ENCODE peak calls at places on chromosome 14, in six cellular contexts. D, A, S, W, O and B are unnamed samples.

GRCh38 chr14:52307870-52308269 is 6.2 kb upstream of the PTGER2 start:
- DNase-seq in D (no peak), A (no peak), S (no peak), W (no peak), O (no peak), B (no peak)

GRCh38 chr14:89748004-89748403 is 206.5 kb downstream of the EFCAB11 start:
- DNase-seq in D (no peak), A (no peak), S (no peak), W (no peak), O (no peak), B (no peak)

GRCh38 chr14:68563256-68564131 is 229.4 kb downstream of the ZFP36L1 start:
- DNase-seq in D (no peak), A (no peak), S (no peak), W (no peak), O (peak; percentile 61), B (no peak)

GRCh38 chr14:51750542-51750941 is 98.8 kb downstream of the FRMD6 start:
- DNase-seq in D (no peak), A (no peak), S (peak; percentile 64), W (peak; percentile 8), O (peak; percentile 25), B (no peak)

GRCh38 chr14:68468437-68469207 is 324.2 kb downstream of the ZFP36L1 start:
- DNase-seq in D (no peak), A (no peak), S (no peak), W (no peak), O (no peak), B (no peak)

GRCh38 chr14:96940009-96940408 is 142.8 kb downstream of the VRK1 start:
- DNase-seq in D (peak; percentile 53), A (no peak), S (no peak), W (no peak), O (peak; percentile 16), B (no peak)

GRCh38 chr14:71960620-71961353 is 28.6 kb downstream of the RGS6 start:
- DNase-seq in D (no peak), A (no peak), S (no peak), W (no peak), O (no peak), B (no peak)

GRCh38 chr14:99564256-99564902 is 39.6 kb downstream of the CCDC85C start:
- DNase-seq in D (no peak), A (no peak), S (no peak), W (peak; percentile 81), O (peak; percentile 51), B (no peak)

GRCh38 chr14:59454131-59454530 is 11.0 kb downstream of the GPR135 start:
- DNase-seq in D (no peak), A (no peak), S (no peak), W (no peak), O (no peak), B (no peak)

DNA sequence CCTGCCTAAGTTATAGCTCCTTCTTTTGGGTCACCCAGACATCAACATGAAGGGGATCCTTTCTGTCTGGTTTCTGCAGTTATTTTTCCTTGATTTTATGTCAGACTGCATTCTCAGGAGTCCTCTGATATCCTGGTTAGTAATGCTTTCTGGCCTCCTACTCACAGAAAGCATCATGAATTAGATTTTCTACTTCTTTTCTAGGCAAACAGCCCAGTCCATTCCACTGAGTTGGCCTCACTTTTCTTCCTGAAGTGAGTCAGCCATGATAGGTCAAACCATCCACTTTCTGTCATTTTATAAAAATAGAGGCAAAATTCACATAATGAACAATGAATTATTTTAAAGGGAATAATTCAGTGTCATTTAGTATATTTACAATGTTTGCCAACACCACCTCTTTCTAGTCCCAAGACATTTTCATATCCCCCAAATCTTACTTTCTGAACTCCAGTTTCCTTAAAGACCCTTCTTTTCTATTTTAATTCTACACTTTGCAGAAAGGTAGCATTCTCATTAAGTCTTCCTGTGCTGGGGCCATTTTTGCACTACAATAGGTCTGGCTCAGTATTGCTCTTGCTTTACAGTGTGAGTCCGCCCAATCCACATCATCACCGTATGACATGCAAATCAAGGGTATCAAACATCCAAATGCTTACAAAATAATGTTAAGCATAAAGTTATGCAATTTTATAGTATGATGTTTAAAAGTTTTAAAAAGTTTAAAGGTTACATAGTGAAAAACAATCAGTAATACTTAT is 95.1 kb downstream of the UNC79 start:
- DNase-seq in D (no peak), A (no peak), S (no peak), W (no peak), O (no peak), B (no peak)
- TF ChIP-seq TAF1 in D (no peak), A (no peak), S (no peak), W (no peak), O (no peak), B (no peak)

GRCh38 chr14:20830831-20831230 is 28.2 kb upstream of the RNASE1 start:
- DNase-seq in D (no peak), A (no peak), S (no peak), W (no peak), O (no peak), B (no peak)

GRCh38 chr14:20834899-20835298 is 32.3 kb upstream of the RNASE1 start:
- DNase-seq in D (no peak), A (no peak), S (no peak), W (no peak), O (no peak), B (no peak)

GRCh38 chr14:20841096-20841495 is 38.5 kb upstream of the RNASE1 start:
- DNase-seq in D (no peak), A (no peak), S (no peak), W (no peak), O (no peak), B (no peak)

DNA sequence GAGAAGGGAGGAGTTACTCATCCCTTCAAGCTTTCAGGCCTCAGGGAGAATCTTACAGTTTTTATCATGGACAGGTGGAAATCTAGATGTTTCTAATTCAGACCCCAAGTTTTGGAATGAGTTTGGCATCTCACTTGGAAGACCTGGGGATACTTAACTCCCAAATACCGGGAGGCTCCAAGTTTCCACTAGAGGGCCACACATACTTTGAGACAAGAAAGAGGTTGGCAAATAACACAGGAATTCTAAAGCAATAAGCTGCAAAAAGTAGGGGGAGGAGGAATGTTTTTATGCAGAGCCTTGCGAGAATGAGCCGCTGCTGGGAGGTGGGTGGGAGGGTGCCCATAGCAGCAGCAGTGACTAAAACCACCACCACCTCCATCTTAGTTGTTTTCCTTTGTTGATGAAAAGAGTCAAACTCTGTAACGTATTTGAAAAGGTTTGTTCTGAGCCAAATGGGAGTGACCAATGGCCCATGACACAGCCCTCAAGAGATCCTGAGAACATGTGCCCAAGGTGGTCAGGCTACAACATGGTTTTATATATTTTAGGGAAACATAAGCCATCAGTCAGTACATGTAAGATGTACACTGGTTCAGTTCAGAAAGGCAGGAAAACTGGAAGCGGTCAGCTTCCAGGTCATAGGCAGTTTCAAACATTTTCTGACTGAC is 34.2 kb upstream of the RNASE1 start:
- DNase-seq in D (peak; percentile 12), A (no peak), S (no peak), W (no peak), O (peak; percentile 63), B (no peak)
- TF ChIP-seq TAF1 in D (no peak), A (no peak), S (no peak), W (no peak), O (no peak), B (no peak)

GRCh38 chr14:93832665-93833064 is 44.4 kb upstream of the PRIMA1 start:
- DNase-seq in D (no peak), A (no peak), S (no peak), W (peak; percentile 81), O (no peak), B (no peak)
- TF ChIP-seq TAF1 in D (no peak), A (no peak), S (no peak), W (no peak), O (no peak), B (no peak)

GRCh38 chr14:92323031-92323915 is at the start of gene SLC24A4:
- DNase-seq in D (no peak), A (peak; percentile 38), S (peak; percentile 76), W (peak; percentile 27), O (no peak), B (peak; percentile 41)
- TF ChIP-seq TAF1 in D (no peak), A (no peak), S (no peak), W (no peak), O (no peak), B (no peak)